ENCODE peak calls at places on chromosomes 11 and 22, in six cellular contexts. One of them, this sample, is unnamed.

GRCh38 chr11:114348200-114349191 is 51.8 kb downstream of the C11orf71 start:
- DNase-seq in spleen: no peak
- DNase-seq in HAP-1: peak
- DNase-seq in hypothalamus: peak
- DNase-seq in HTR-8/SVneo: no peak
- DNase-seq in IMR-90: peak
- DNase-seq in this sample: peak

GRCh38 chr11:29963796-29964195 is 53.0 kb downstream of the KCNA4 start:
- DNase-seq in spleen: no peak
- DNase-seq in HAP-1: no peak
- DNase-seq in hypothalamus: no peak
- DNase-seq in HTR-8/SVneo: no peak
- DNase-seq in IMR-90: no peak
- DNase-seq in this sample: no peak

GRCh38 chr11:129590030-129590752 is 214.5 kb downstream of the BARX2 start:
- DNase-seq in spleen: no peak
- DNase-seq in HAP-1: no peak
- DNase-seq in hypothalamus: no peak
- DNase-seq in HTR-8/SVneo: no peak
- DNase-seq in IMR-90: no peak
- DNase-seq in this sample: no peak

GRCh38 chr11:77062924-77063323 is 3.8 kb upstream of the CAPN5 start:
- DNase-seq in spleen: no peak
- DNase-seq in HAP-1: no peak
- DNase-seq in hypothalamus: no peak
- DNase-seq in HTR-8/SVneo: no peak
- DNase-seq in IMR-90: no peak
- DNase-seq in this sample: no peak

GRCh38 chr22:31995046-31995445 is 48.0 kb upstream of the SLC5A1 start:
- DNase-seq in spleen: no peak
- DNase-seq in HAP-1: no peak
- DNase-seq in hypothalamus: no peak
- DNase-seq in HTR-8/SVneo: no peak
- DNase-seq in IMR-90: no peak
- DNase-seq in this sample: no peak

GRCh38 chr11:119190531-119190930 is 5.3 kb downstream of the NHERF4 start:
- DNase-seq in spleen: peak
- DNase-seq in HAP-1: no peak
- DNase-seq in hypothalamus: no peak
- DNase-seq in HTR-8/SVneo: no peak
- DNase-seq in IMR-90: no peak
- DNase-seq in this sample: no peak

GRCh38 chr11:35030716-35031213 is 108.2 kb upstream of the CD44 start:
- DNase-seq in spleen: no peak
- DNase-seq in HAP-1: no peak
- DNase-seq in hypothalamus: no peak
- DNase-seq in HTR-8/SVneo: peak
- DNase-seq in IMR-90: peak
- DNase-seq in this sample: peak

GRCh38 chr11:11882539-11882938 is 40.8 kb downstream of the USP47 start:
- DNase-seq in spleen: no peak
- DNase-seq in HAP-1: no peak
- DNase-seq in hypothalamus: no peak
- DNase-seq in HTR-8/SVneo: no peak
- DNase-seq in IMR-90: no peak
- DNase-seq in this sample: no peak

GRCh38 chr22:49417833-49418232 is 409.8 kb downstream of the BRD1 start:
- DNase-seq in spleen: no peak
- DNase-seq in HAP-1: no peak
- DNase-seq in hypothalamus: no peak
- DNase-seq in HTR-8/SVneo: no peak
- DNase-seq in IMR-90: no peak
- DNase-seq in this sample: no peak

GRCh38 chr11:3108183-3108721 is 51.0 kb upstream of the CARS1 start:
- DNase-seq in spleen: peak
- DNase-seq in HAP-1: no peak
- DNase-seq in hypothalamus: no peak
- DNase-seq in HTR-8/SVneo: no peak
- DNase-seq in IMR-90: no peak
- DNase-seq in this sample: no peak

GRCh38 chr22:20459152-20459542 is 21.5 kb upstream of the SCARF2 start:
- DNase-seq in spleen: peak
- DNase-seq in HAP-1: no peak
- DNase-seq in hypothalamus: no peak
- DNase-seq in HTR-8/SVneo: no peak
- DNase-seq in IMR-90: no peak
- DNase-seq in this sample: no peak

GRCh38 chr11:61532136-61533038 is 23.8 kb downstream of the LRRC10B start:
- DNase-seq in spleen: no peak
- DNase-seq in HAP-1: peak
- DNase-seq in hypothalamus: no peak
- DNase-seq in HTR-8/SVneo: peak
- DNase-seq in IMR-90: no peak
- DNase-seq in this sample: peak

GRCh38 chr22:35392357-35392756 is 7.6 kb upstream of the MCM5 start:
- DNase-seq in spleen: no peak
- DNase-seq in HAP-1: no peak
- DNase-seq in hypothalamus: no peak
- DNase-seq in HTR-8/SVneo: no peak
- DNase-seq in IMR-90: no peak
- DNase-seq in this sample: no peak

GRCh38 chr11:83864412-83865057 is 578.4 kb upstream of the CCDC90B start:
- DNase-seq in spleen: no peak
- DNase-seq in HAP-1: no peak
- DNase-seq in hypothalamus: no peak
- DNase-seq in HTR-8/SVneo: no peak
- DNase-seq in IMR-90: no peak
- DNase-seq in this sample: no peak

GRCh38 chr11:113474362-113475159 is 637 bp downstream of the DRD2 start:
- DNase-seq in spleen: no peak
- DNase-seq in HAP-1: peak
- DNase-seq in hypothalamus: peak
- DNase-seq in HTR-8/SVneo: peak
- DNase-seq in IMR-90: peak
- DNase-seq in this sample: peak

GRCh38 chr11:107844041-107844440 is 14.5 kb downstream of the SLC35F2 start:
- DNase-seq in spleen: no peak
- DNase-seq in HAP-1: no peak
- DNase-seq in hypothalamus: no peak
- DNase-seq in HTR-8/SVneo: no peak
- DNase-seq in IMR-90: peak
- DNase-seq in this sample: no peak

GRCh38 chr22:39264344-39265116 is 19.7 kb upstream of the PDGFB start:
- DNase-seq in spleen: no peak
- DNase-seq in HAP-1: no peak
- DNase-seq in hypothalamus: peak
- DNase-seq in HTR-8/SVneo: no peak
- DNase-seq in IMR-90: no peak
- DNase-seq in this sample: no peak

GRCh38 chr11:133409799-133410198 is 122.5 kb downstream of the OPCML start:
- DNase-seq in spleen: no peak
- DNase-seq in HAP-1: no peak
- DNase-seq in hypothalamus: no peak
- DNase-seq in HTR-8/SVneo: no peak
- DNase-seq in IMR-90: no peak
- DNase-seq in this sample: no peak

GRCh38 chr11:44564653-44565007 is 833 bp upstream of the CD82 start:
- DNase-seq in spleen: peak
- DNase-seq in HAP-1: no peak
- DNase-seq in hypothalamus: peak
- DNase-seq in HTR-8/SVneo: peak
- DNase-seq in IMR-90: peak
- DNase-seq in this sample: no peak

GRCh38 chr11:87056091-87056490 is 18.4 kb downstream of the TMEM135 start:
- DNase-seq in spleen: no peak
- DNase-seq in HAP-1: no peak
- DNase-seq in hypothalamus: no peak
- DNase-seq in HTR-8/SVneo: no peak
- DNase-seq in IMR-90: no peak
- DNase-seq in this sample: no peak

GRCh38 chr22:45240810-45241631 is at the start of gene KIAA0930:
- DNase-seq in spleen: peak
- DNase-seq in HAP-1: peak
- DNase-seq in hypothalamus: peak
- DNase-seq in HTR-8/SVneo: peak
- DNase-seq in IMR-90: peak
- DNase-seq in this sample: peak

GRCh38 chr22:31520036-31520435 is 23.7 kb downstream of the SFI1 start:
- DNase-seq in spleen: no peak
- DNase-seq in HAP-1: no peak
- DNase-seq in hypothalamus: no peak
- DNase-seq in HTR-8/SVneo: no peak
- DNase-seq in IMR-90: no peak
- DNase-seq in this sample: no peak

GRCh38 chr22:47802446-47802845 is 1040.0 kb downstream of the TBC1D22A start:
- DNase-seq in spleen: peak
- DNase-seq in HAP-1: no peak
- DNase-seq in hypothalamus: no peak
- DNase-seq in HTR-8/SVneo: no peak
- DNase-seq in IMR-90: no peak
- DNase-seq in this sample: no peak

GRCh38 chr11:64536396-64536935 is 54.6 kb upstream of the SLC22A12 start:
- DNase-seq in spleen: no peak
- DNase-seq in HAP-1: no peak
- DNase-seq in hypothalamus: no peak
- DNase-seq in HTR-8/SVneo: no peak
- DNase-seq in IMR-90: peak
- DNase-seq in this sample: no peak

GRCh38 chr11:83069441-83070043 is 2.2 kb downstream of the RAB30 start:
- DNase-seq in spleen: no peak
- DNase-seq in HAP-1: peak
- DNase-seq in hypothalamus: no peak
- DNase-seq in HTR-8/SVneo: no peak
- DNase-seq in IMR-90: no peak
- DNase-seq in this sample: no peak

GRCh38 chr11:113773092-113773415 is 438 bp downstream of the ZW10 start:
- DNase-seq in spleen: no peak
- DNase-seq in HAP-1: peak
- DNase-seq in hypothalamus: no peak
- DNase-seq in HTR-8/SVneo: peak
- DNase-seq in IMR-90: peak
- DNase-seq in this sample: no peak

GRCh38 chr11:61587541-61587941 is 6.7 kb upstream of the SYT7 start:
- DNase-seq in spleen: peak
- DNase-seq in HAP-1: no peak
- DNase-seq in hypothalamus: no peak
- DNase-seq in HTR-8/SVneo: no peak
- DNase-seq in IMR-90: no peak
- DNase-seq in this sample: peak

GRCh38 chr22:44366372-44367310 is 53.9 kb upstream of the SHISAL1 start:
- DNase-seq in spleen: peak
- DNase-seq in HAP-1: no peak
- DNase-seq in hypothalamus: no peak
- DNase-seq in HTR-8/SVneo: no peak
- DNase-seq in IMR-90: peak
- DNase-seq in this sample: no peak

GRCh38 chr22:20606041-20606783 is 98.8 kb downstream of the MED15 start:
- DNase-seq in spleen: peak
- DNase-seq in HAP-1: peak
- DNase-seq in hypothalamus: peak
- DNase-seq in HTR-8/SVneo: peak
- DNase-seq in IMR-90: peak
- DNase-seq in this sample: peak

GRCh38 chr11:69233761-69234136 is 60.2 kb upstream of the MYEOV start:
- DNase-seq in spleen: no peak
- DNase-seq in HAP-1: no peak
- DNase-seq in hypothalamus: no peak
- DNase-seq in HTR-8/SVneo: no peak
- DNase-seq in IMR-90: no peak
- DNase-seq in this sample: no peak

GRCh38 chr11:108364159-108364558 is 103.2 kb downstream of the C11orf65 start:
- DNase-seq in spleen: no peak
- DNase-seq in HAP-1: no peak
- DNase-seq in hypothalamus: no peak
- DNase-seq in HTR-8/SVneo: no peak
- DNase-seq in IMR-90: peak
- DNase-seq in this sample: no peak

GRCh38 chr22:32541481-32541880 is 66.9 kb downstream of the FBXO7 start:
- DNase-seq in spleen: peak
- DNase-seq in HAP-1: no peak
- DNase-seq in hypothalamus: no peak
- DNase-seq in HTR-8/SVneo: no peak
- DNase-seq in IMR-90: no peak
- DNase-seq in this sample: no peak

GRCh38 chr11:31940396-31941037 is 129.4 kb upstream of the PAX6 start:
- DNase-seq in spleen: no peak
- DNase-seq in HAP-1: no peak
- DNase-seq in hypothalamus: no peak
- DNase-seq in HTR-8/SVneo: no peak
- DNase-seq in IMR-90: peak
- DNase-seq in this sample: no peak

GRCh38 chr22:21762712-21763581 is 27.4 kb upstream of the YPEL1 start:
- DNase-seq in spleen: no peak
- DNase-seq in HAP-1: no peak
- DNase-seq in hypothalamus: no peak
- DNase-seq in HTR-8/SVneo: no peak
- DNase-seq in IMR-90: no peak
- DNase-seq in this sample: peak